ENCODE peak calls at places on chromosomes 16 and 17, in nine cellular contexts. X is AG20443; F is astrocyte; W is body of pancreas; D is iris pigment epithelial cell; Y is B cell; B is bronchial epithelial cell; Q is dorsolateral prefrontal cortex; V is effector memory CD8-positive, alpha-beta T cell. G is an unnamed sample.

GRCh38 chr17:14203392-14203791 is 33.3 kb downstream of the CDRT15 start:
- DNase-seq in Y (no peak), D (peak), V (no peak), W (no peak), B (no peak), F (no peak), Q (no peak), X (no peak), G (no peak)

GRCh38 chr17:67390006-67390645 is 13.0 kb downstream of the PITPNC1 start:
- DNase-seq in X (no peak), B (no peak), F (no peak), Q (no peak), D (no peak), Y (no peak), V (no peak), W (peak), G (no peak)

GRCh38 chr17:78682363-78682762 is 99.7 kb downstream of the CYTH1 start:
- DNase-seq in D (no peak), Y (no peak), X (no peak), W (no peak), F (no peak), B (no peak), V (no peak), Q (no peak), G (no peak)

GRCh38 chr16:89695875-89696597 is 5.5 kb downstream of the SPATA2L start:
- DNase-seq in X (no peak), F (no peak), B (no peak), Q (no peak), Y (peak), V (no peak), W (no peak), D (no peak), G (no peak)

GRCh38 chr16:84967828-84968227 is 43.5 kb downstream of the ZDHHC7 start:
- DNase-seq in D (no peak), Y (no peak), V (no peak), X (no peak), B (no peak), Q (no peak), F (no peak), W (no peak), G (no peak)

GRCh38 chr17:52105601-52106000 is 52.9 kb downstream of the CA10 start:
- DNase-seq in D (no peak), V (no peak), Q (no peak), F (no peak), W (no peak), X (no peak), B (peak), Y (no peak), G (no peak)

GRCh38 chr17:26775219-26775822 is 518.6 kb upstream of the WSB1 start:
- DNase-seq in X (no peak), Q (no peak), Y (no peak), B (no peak), F (no peak), D (no peak), W (no peak), V (no peak), G (no peak)

GRCh38 chr17:19641687-19642372 is 6.7 kb upstream of the ALDH3A2 start:
- DNase-seq in D (no peak), V (no peak), Y (no peak), B (peak), F (no peak), X (no peak), Q (no peak), W (no peak), G (no peak)

GRCh38 chr17:77884967-77885641 is 73.4 kb upstream of the TNRC6C start:
- DNase-seq in B (no peak), W (no peak), Y (no peak), F (no peak), V (no peak), X (no peak), Q (no peak), D (no peak), G (no peak)

GRCh38 chr17:48429638-48430586 is at the start of gene SKAP1:
- DNase-seq in B (no peak), W (peak), X (no peak), F (no peak), V (peak), Y (peak), Q (no peak), D (no peak), G (no peak)

GRCh38 chr17:67742025-67742424 is 24.3 kb downstream of the NOL11 start:
- DNase-seq in W (no peak), B (no peak), D (no peak), F (no peak), V (no peak), Q (no peak), X (no peak), Y (no peak), G (no peak)

GRCh38 chr17:28174352-28175046 is 132.0 kb downstream of the NLK start:
- DNase-seq in W (no peak), V (no peak), D (no peak), B (peak), Y (no peak), F (no peak), X (no peak), Q (no peak), G (no peak)

GRCh38 chr16:53814791-53815190 is 110.8 kb downstream of the FTO start:
- DNase-seq in W (no peak), Q (no peak), V (no peak), X (no peak), Y (no peak), B (no peak), F (no peak), D (no peak), G (no peak)

GRCh38 chr17:41656249-41657023 is 32.1 kb upstream of the KRT17 start:
- DNase-seq in V (no peak), B (no peak), D (no peak), F (no peak), W (no peak), Y (no peak), Q (no peak), X (no peak), G (no peak)